ENCODE peak calls at places on chromosomes 3 and 15, in eight cellular contexts. P is choroid plexus epithelial cell, N is body of pancreas, T is B cell, Z is colonic mucosa, Y is AG09319, R is kidney, G is epithelial cell of esophagus. I is an unnamed sample.

GRCh38 chr3:135887220-135887619 is 78.3 kb upstream of the PPP2R3A start:
- DNase-seq in N (no peak), T (no peak), Z (no peak), R (no peak), G (peak; percentile 77), P (no peak), Y (no peak), I (no peak)

GRCh38 chr15:55552926-55553325 is 35.2 kb downstream of the PYGO1 start:
- DNase-seq in N (no peak), R (peak; percentile 81), T (no peak), G (no peak), Y (no peak), P (peak; percentile 89), Z (no peak), I (no peak)

GRCh38 chr3:27728195-27729087 is 6.3 kb upstream of the EOMES start:
- DNase-seq in P (no peak), G (no peak), Y (no peak), N (no peak), Z (no peak), T (peak; percentile 33), R (no peak), I (peak; percentile 52)

GRCh38 chr15:44038801-44039200 is 156.3 kb downstream of the FRMD5 start:
- DNase-seq in Z (peak; percentile 18), P (peak; percentile 64), G (no peak), R (no peak), T (no peak), Y (no peak), N (no peak), I (no peak)

GRCh38 chr3:12107071-12107713 is 51.5 kb downstream of the TIMP4 start:
- DNase-seq in Y (no peak), N (no peak), T (no peak), Z (no peak), P (no peak), R (no peak), G (no peak), I (no peak)

GRCh38 chr3:98602078-98602678 is 8.8 kb upstream of the CPOX start:
- DNase-seq in Y (no peak), Z (no peak), R (no peak), P (peak; percentile 87), N (peak; percentile 29), G (peak; percentile 66), T (peak; percentile 17), I (peak; percentile 41)

GRCh38 chr3:194631696-194632095 is 1.5 kb downstream of the TMEM44 start:
- DNase-seq in G (no peak), N (no peak), Y (no peak), Z (no peak), T (no peak), P (no peak), R (no peak), I (no peak)

GRCh38 chr3:136947477-136947876 is 10.3 kb upstream of the IL20RB start:
- DNase-seq in R (no peak), P (no peak), Z (no peak), Y (no peak), N (no peak), T (no peak), G (no peak), I (no peak)

GRCh38 chr15:90934949-90935751 is at the start of gene UNC45A:
- DNase-seq in T (peak; percentile 98), Y (peak; percentile 38), P (peak; percentile 79), R (peak; percentile 98), N (peak; percentile 95), G (peak; percentile 96), Z (peak; percentile 98), I (peak; percentile 97)

GRCh38 chr3:133895208-133896001 is at the start of gene RAB6B:
- DNase-seq in R (peak; percentile 78), Y (no peak), P (peak; percentile 44), N (peak; percentile 36), G (peak; percentile 39), Z (no peak), T (no peak), I (peak; percentile 30)

GRCh38 chr3:171323934-171324535 is 136.2 kb downstream of the TNIK start:
- DNase-seq in N (peak; percentile 57), T (no peak), G (no peak), P (peak; percentile 34), Y (no peak), R (no peak), Z (no peak), I (no peak)

GRCh38 chr3:141875893-141876380 is 506 bp upstream of the ATP1B3 start:
- DNase-seq in Y (no peak), P (peak; percentile 52), T (no peak), R (peak; percentile 87), N (peak; percentile 51), Z (peak; percentile 65), G (peak; percentile 66), I (peak; percentile 85)

GRCh38 chr3:126474498-126475410 is 937 bp downstream of the ZXDC start:
- DNase-seq in G (peak; percentile 39), Y (no peak), Z (peak; percentile 42), R (peak; percentile 89), P (peak; percentile 49), T (peak; percentile 52), N (peak; percentile 65), I (peak; percentile 61)

GRCh38 chr15:85383470-85384148 is 3.2 kb downstream of the AKAP13 start:
- DNase-seq in G (no peak), N (no peak), T (peak; percentile 28), R (no peak), Y (no peak), P (no peak), Z (no peak), I (no peak)

GRCh38 chr3:35678552-35679220 is 39.4 kb downstream of the ARPP21 start:
- DNase-seq in G (no peak), Y (no peak), R (no peak), P (no peak), N (no peak), Z (no peak), T (no peak), I (no peak)

GRCh38 chr3:194321666-194322640 is 29.2 kb downstream of the CPN2 start:
- DNase-seq in Y (no peak), G (peak; percentile 68), N (no peak), R (no peak), Z (no peak), T (no peak), P (no peak), I (no peak)

GRCh38 chr3:134364061-134364935 is 9.9 kb downstream of the AMOTL2 start:
- DNase-seq in Z (peak; percentile 87), Y (peak; percentile 93), R (peak; percentile 99), T (no peak), P (peak; percentile 98), G (peak; percentile 95), N (peak; percentile 91), I (peak; percentile 51)

GRCh38 chr15:38373016-38373415 is 80.9 kb upstream of the FAM98B start:
- DNase-seq in T (no peak), P (no peak), Z (no peak), N (no peak), G (no peak), R (no peak), Y (no peak), I (no peak)

GRCh38 chr3:10835406-10835805 is 19.4 kb downstream of the SLC6A11 start:
- DNase-seq in Z (no peak), Y (no peak), T (no peak), N (no peak), G (no peak), P (no peak), R (no peak), I (peak; percentile 11)

DNA sequence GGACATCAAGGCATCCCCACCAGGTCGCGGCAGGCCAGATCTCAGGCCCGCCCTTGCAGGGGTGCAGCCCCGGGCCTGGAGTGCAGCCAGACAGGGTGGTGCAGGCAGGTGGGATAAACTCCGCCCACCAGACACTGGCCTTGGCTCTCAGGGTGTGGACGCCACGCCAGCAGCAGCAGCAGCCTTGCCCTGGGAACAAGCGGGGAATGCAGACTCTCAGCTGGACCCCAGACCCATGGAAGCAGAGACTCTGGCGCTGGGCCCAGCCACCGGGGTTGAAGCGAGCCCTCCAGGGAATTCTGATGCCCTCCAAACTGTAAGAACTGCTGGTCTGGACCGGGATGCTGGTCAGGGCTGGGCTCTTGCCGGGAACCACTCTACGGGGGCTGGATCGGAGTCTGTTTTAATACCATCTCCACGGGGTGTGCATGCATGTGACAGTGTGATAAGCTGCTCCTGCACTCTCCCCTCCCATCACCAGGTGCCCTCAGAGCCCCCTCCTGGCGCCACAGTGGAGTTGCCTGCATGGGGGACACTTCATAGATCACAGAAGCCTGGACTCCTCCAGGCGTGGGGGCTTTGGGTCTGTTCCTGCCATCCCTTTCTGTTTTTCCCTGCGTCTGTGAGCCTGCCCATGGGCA is 142.7 kb downstream of the NSMCE3 start:
- DNase-seq in G (no peak), P (no peak), Y (no peak), T (no peak), R (peak; percentile 57), Z (no peak), N (no peak), I (no peak)
- TF ChIP-seq CTCF in G (no peak), P (peak; percentile 28), Y (no peak), T (no peak), R (no peak), Z (no peak), N (no peak), I (no peak)

DNA sequence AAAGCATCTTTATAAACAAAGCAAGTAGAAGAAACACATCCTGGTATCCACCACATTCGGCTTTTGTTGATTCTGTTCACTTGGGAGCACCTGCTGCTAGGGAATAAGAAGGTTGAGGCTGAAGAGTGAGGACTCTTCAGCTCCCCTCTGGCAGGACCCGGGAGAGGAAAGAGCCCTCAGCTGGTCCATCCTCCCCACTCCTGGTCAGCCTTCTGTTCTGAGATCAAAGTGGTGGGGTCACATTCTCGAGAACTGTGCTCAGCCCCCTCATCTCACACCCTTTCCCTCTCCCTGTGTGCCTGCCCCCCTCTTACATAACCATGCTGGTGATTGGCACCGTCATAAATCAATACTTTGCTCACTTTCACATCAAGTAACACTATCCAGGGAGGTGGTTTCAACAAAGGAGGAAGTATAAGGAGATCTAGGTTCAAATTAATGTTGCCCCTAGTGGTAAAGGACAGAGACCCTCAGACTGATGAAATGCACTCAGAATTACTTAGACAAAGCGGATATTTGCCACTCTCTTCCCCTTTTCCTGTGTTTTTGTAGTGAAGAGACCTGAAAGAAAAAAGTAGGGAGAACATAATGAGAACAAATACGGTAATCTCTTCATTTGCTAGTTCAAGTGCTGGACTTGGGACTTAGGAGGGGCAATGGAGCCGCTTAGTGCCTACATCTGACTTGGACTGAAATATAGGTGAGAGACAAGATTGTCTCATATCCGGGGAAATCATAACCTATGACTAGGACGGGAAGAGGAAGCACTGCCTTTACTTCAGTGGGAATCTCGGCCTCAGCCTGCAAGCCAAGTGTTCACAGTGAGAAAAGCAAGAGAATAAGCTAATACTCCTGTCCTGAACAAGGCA is at the start of gene NR1I2:
- DNase-seq in Y (no peak), G (no peak), N (no peak), T (no peak), R (no peak), Z (peak; percentile 67), P (no peak), I (no peak)
- TF ChIP-seq CTCF in Y (no peak), G (no peak), N (no peak), T (no peak), R (no peak), Z (no peak), P (no peak), I (no peak)

GRCh38 chr3:54955941-54956340 is 28.1 kb upstream of the LRTM1 start:
- DNase-seq in Y (no peak), P (no peak), N (no peak), T (no peak), G (no peak), R (no peak), Z (no peak), I (no peak)
- TF ChIP-seq CTCF in Y (no peak), P (no peak), N (no peak), T (no peak), G (no peak), R (no peak), Z (no peak), I (no peak)

GRCh38 chr3:49092948-49093852 is 671 bp downstream of the QRICH1 start:
- DNase-seq in Z (peak; percentile 81), R (peak; percentile 90), Y (peak; percentile 43), G (peak; percentile 79), N (peak; percentile 67), T (peak; percentile 90), P (peak; percentile 92), I (peak; percentile 93)
- TF ChIP-seq CTCF in Z (no peak), R (no peak), Y (no peak), G (no peak), N (no peak), T (no peak), P (no peak), I (no peak)

I was measured in activated CD8-positive, alpha-beta T cell treated with anti-CD3 and anti-CD28 coated beads for 36 hours.